ENCODE peak calls at places on chromosomes 4 and X, in seven cellular contexts. One of them, this sample, is unnamed.

GRCh38 chr4:39697740-39698423 is at the start of gene UBE2K:
- DNase-seq in left lung: peak; percentile 91
- DNase-seq in astrocyte of the spinal cord: peak; percentile 86
- DNase-seq in hepatocyte: peak; percentile 96
- DNase-seq in uterus: peak; percentile 91
- DNase-seq in cardiac muscle cell: peak; percentile 94
- DNase-seq in HFF-Myc: peak; percentile 42
- DNase-seq in this sample: no peak

GRCh38 chr4:14915018-14915417 is 87.3 kb upstream of the CPEB2 start:
- DNase-seq in cardiac muscle cell: no peak
- DNase-seq in astrocyte of the spinal cord: no peak
- DNase-seq in left lung: no peak
- DNase-seq in HFF-Myc: no peak
- DNase-seq in hepatocyte: no peak
- DNase-seq in uterus: no peak
- DNase-seq in this sample: no peak

GRCh38 chr4:43550981-43551627 is 658.6 kb downstream of the GRXCR1 start:
- DNase-seq in uterus: no peak
- DNase-seq in astrocyte of the spinal cord: no peak
- DNase-seq in hepatocyte: no peak
- DNase-seq in HFF-Myc: no peak
- DNase-seq in left lung: no peak
- DNase-seq in cardiac muscle cell: no peak
- DNase-seq in this sample: no peak

GRCh38 chrX:124211312-124211942 is 121.0 kb upstream of the TEX13D start:
- DNase-seq in HFF-Myc: no peak
- DNase-seq in cardiac muscle cell: peak; percentile 11
- DNase-seq in astrocyte of the spinal cord: no peak
- DNase-seq in left lung: no peak
- DNase-seq in hepatocyte: peak; percentile 37
- DNase-seq in uterus: no peak
- DNase-seq in this sample: no peak

GRCh38 chrX:112654871-112655270 is 24.9 kb downstream of the LHFPL1 start:
- DNase-seq in uterus: no peak
- DNase-seq in astrocyte of the spinal cord: peak; percentile 66
- DNase-seq in HFF-Myc: no peak
- DNase-seq in hepatocyte: no peak
- DNase-seq in left lung: no peak
- DNase-seq in cardiac muscle cell: peak; percentile 38
- DNase-seq in this sample: no peak

GRCh38 chrX:27918799-27919198 is 62.5 kb downstream of the DCAF8L1 start:
- DNase-seq in hepatocyte: peak; percentile 25
- DNase-seq in cardiac muscle cell: peak; percentile 35
- DNase-seq in left lung: no peak
- DNase-seq in HFF-Myc: no peak
- DNase-seq in uterus: no peak
- DNase-seq in astrocyte of the spinal cord: peak; percentile 28
- DNase-seq in this sample: no peak

GRCh38 chr4:139774759-139775487 is 109.3 kb downstream of the MGST2 start:
- DNase-seq in astrocyte of the spinal cord: no peak
- DNase-seq in cardiac muscle cell: no peak
- DNase-seq in left lung: no peak
- DNase-seq in HFF-Myc: no peak
- DNase-seq in uterus: no peak
- DNase-seq in hepatocyte: no peak
- DNase-seq in this sample: no peak

GRCh38 chr4:121307441-121308327 is 73.1 kb downstream of the QRFPR start:
- DNase-seq in cardiac muscle cell: peak; percentile 79
- DNase-seq in hepatocyte: peak; percentile 72
- DNase-seq in left lung: no peak
- DNase-seq in uterus: no peak
- DNase-seq in HFF-Myc: peak; percentile 69
- DNase-seq in astrocyte of the spinal cord: peak; percentile 65
- DNase-seq in this sample: no peak

GRCh38 chr4:145938618-145939177 is at the start of gene ZNF827:
- DNase-seq in cardiac muscle cell: peak; percentile 85
- DNase-seq in HFF-Myc: no peak
- DNase-seq in hepatocyte: peak; percentile 87
- DNase-seq in uterus: peak; percentile 59
- DNase-seq in astrocyte of the spinal cord: peak; percentile 78
- DNase-seq in left lung: peak; percentile 71
- DNase-seq in this sample: no peak

GRCh38 chr4:15003891-15004700 is 1.8 kb downstream of the CPEB2 start:
- DNase-seq in left lung: peak; percentile 58
- DNase-seq in cardiac muscle cell: peak; percentile 29
- DNase-seq in astrocyte of the spinal cord: no peak
- DNase-seq in HFF-Myc: no peak
- DNase-seq in uterus: peak; percentile 37
- DNase-seq in hepatocyte: peak; percentile 73
- DNase-seq in this sample: no peak

GRCh38 chr4:157221426-157221894 is 932 bp downstream of the GRIA2 start:
- DNase-seq in astrocyte of the spinal cord: peak; percentile 5
- DNase-seq in HFF-Myc: no peak
- DNase-seq in uterus: peak; percentile 15
- DNase-seq in left lung: no peak
- DNase-seq in hepatocyte: no peak
- DNase-seq in cardiac muscle cell: no peak
- DNase-seq in this sample: no peak

GRCh38 chr4:112270643-112271484 is 14.8 kb downstream of the TIFA start:
- DNase-seq in hepatocyte: no peak
- DNase-seq in astrocyte of the spinal cord: peak; percentile 63
- DNase-seq in cardiac muscle cell: peak; percentile 66
- DNase-seq in uterus: no peak
- DNase-seq in HFF-Myc: no peak
- DNase-seq in left lung: no peak
- DNase-seq in this sample: peak; percentile 66

GRCh38 chrX:114166601-114167000 is 417.3 kb upstream of the HTR2C start:
- DNase-seq in cardiac muscle cell: no peak
- DNase-seq in left lung: no peak
- DNase-seq in uterus: no peak
- DNase-seq in HFF-Myc: no peak
- DNase-seq in astrocyte of the spinal cord: no peak
- DNase-seq in hepatocyte: no peak
- DNase-seq in this sample: no peak

GRCh38 chrX:114165537-114165936 is 418.3 kb upstream of the HTR2C start:
- DNase-seq in hepatocyte: no peak
- DNase-seq in astrocyte of the spinal cord: no peak
- DNase-seq in uterus: no peak
- DNase-seq in HFF-Myc: no peak
- DNase-seq in left lung: no peak
- DNase-seq in cardiac muscle cell: no peak
- DNase-seq in this sample: no peak

DNA sequence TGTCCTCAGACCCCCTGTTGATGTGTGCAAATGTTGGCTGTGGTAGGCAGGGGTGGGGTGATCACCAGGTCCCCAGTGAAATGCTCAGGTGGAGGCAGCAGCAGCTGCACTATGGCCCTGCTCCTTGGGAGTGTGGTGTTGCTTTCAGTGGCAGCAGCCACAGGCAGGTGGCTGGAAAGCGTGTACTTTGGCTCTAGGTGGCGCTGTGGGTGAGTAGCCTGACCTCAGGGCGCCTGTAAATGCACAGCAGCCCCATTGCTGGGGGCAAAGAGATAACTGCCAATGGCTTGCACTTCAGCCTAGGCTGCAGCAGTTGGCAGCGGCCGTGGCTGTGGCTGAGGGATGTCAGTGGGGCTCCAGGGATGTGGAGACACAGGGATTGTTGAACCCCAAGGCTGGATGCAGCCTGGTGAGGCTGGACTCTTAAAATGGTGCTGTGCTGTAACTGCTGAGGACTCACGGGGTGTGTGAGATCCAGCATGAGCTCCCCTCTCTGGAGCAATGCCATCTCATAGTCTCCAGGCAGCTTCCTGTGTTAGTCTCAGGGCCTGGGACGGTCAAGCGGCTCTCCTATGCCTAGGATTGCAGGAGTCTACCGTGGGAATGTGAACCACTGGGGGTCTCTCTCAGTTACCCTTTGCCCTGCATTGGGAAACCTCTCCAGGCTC is 421.7 kb upstream of the HTR2C start:
- DNase-seq in left lung: no peak
- DNase-seq in cardiac muscle cell: no peak
- DNase-seq in hepatocyte: peak; percentile 6
- DNase-seq in astrocyte of the spinal cord: no peak
- DNase-seq in uterus: no peak
- DNase-seq in HFF-Myc: no peak
- DNase-seq in this sample: no peak
- TF ChIP-seq CTCF in left lung: no peak
- TF ChIP-seq CTCF in cardiac muscle cell: no peak
- TF ChIP-seq CTCF in hepatocyte: no peak
- TF ChIP-seq CTCF in astrocyte of the spinal cord: no peak
- TF ChIP-seq CTCF in uterus: no peak
- TF ChIP-seq CTCF in HFF-Myc: no peak
- TF ChIP-seq CTCF in this sample: no peak

DNA sequence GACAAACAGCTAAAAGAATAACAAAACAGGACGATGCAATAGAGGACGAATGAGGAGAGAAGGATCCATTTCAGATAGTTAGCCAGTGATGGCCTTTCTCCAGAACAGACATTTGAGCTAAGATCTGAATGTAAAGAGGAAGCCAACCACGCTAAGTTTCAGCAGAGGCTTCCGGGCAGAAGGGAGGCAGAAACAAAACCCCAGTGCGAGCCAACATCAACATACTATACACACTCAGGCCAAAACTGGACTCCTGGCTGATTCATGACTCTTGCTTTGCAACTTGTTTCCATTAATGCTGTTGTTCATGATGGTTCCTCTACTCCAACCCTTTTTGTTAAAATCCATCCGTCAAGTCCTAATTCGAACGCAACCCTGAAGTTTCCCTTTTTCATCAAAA is 730.3 kb downstream of the TRIML1 start:
- DNase-seq in astrocyte of the spinal cord: peak; percentile 22
- DNase-seq in left lung: no peak
- DNase-seq in HFF-Myc: no peak
- DNase-seq in cardiac muscle cell: no peak
- DNase-seq in hepatocyte: no peak
- DNase-seq in uterus: no peak
- DNase-seq in this sample: no peak
- H3K4me3 ChIP-seq in astrocyte of the spinal cord: no peak overlapping the region
- H3K4me3 ChIP-seq in left lung: no peak overlapping the region
- H3K4me3 ChIP-seq in HFF-Myc: no peak overlapping the region
- H3K4me3 ChIP-seq in cardiac muscle cell: no peak overlapping the region
- H3K4me3 ChIP-seq in hepatocyte: no peak overlapping the region
- H3K4me3 ChIP-seq in uterus: no peak overlapping the region
- H3K4me3 ChIP-seq in this sample: no peak overlapping the region

DNA sequence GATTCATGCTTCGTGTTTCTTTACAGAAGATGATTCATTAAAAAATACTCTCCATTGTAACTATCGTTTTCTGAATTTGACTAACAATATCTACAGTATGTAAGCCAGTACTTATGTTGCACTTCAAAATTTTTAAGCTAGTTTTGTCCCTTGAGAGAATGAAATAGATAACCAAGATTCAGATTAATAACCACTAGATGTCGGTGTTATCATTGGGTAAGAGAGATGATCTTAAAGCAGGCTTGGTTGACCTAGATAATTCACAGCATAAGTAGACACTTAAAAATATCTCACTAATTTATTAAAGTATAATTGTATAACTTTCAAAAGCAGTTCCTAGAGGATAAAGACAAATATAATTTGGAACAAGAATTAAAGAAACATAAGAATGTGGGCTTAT is 430.9 kb downstream of the C4orf33 start:
- DNase-seq in astrocyte of the spinal cord: no peak
- DNase-seq in HFF-Myc: no peak
- DNase-seq in hepatocyte: no peak
- DNase-seq in uterus: no peak
- DNase-seq in cardiac muscle cell: peak; percentile 39
- DNase-seq in left lung: no peak
- DNase-seq in this sample: no peak
- TF ChIP-seq CTCF in astrocyte of the spinal cord: no peak
- TF ChIP-seq CTCF in HFF-Myc: no peak
- TF ChIP-seq CTCF in hepatocyte: peak; percentile 40
- TF ChIP-seq CTCF in uterus: no peak
- TF ChIP-seq CTCF in cardiac muscle cell: peak; percentile 27
- TF ChIP-seq CTCF in left lung: peak; percentile 23
- TF ChIP-seq CTCF in this sample: no peak

DNA sequence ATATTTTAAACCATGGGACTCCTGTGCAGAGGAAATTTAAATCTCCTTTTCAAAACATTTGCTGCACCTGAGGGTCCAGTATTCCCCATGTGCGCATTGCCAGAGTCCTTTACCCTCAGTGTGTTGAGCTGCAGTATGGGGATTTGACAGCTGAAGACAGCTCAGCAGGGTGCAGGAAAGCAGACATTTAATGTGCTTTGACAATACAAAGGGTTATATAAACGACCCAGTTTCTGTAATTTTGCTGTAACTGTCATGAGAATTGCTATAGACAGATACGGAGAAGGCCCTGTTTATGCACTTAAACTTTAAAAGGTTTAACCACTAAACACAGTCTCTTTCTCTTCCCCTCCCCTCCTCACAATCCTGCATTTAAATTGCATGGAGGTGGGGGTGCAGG is 393.4 kb downstream of the MID1IP1 start:
- DNase-seq in hepatocyte: no peak
- DNase-seq in HFF-Myc: no peak
- DNase-seq in astrocyte of the spinal cord: no peak
- DNase-seq in cardiac muscle cell: no peak
- DNase-seq in uterus: no peak
- DNase-seq in left lung: no peak
- DNase-seq in this sample: no peak
- H3K4me3 ChIP-seq in hepatocyte: no peak overlapping the region
- H3K4me3 ChIP-seq in HFF-Myc: no peak overlapping the region
- H3K4me3 ChIP-seq in astrocyte of the spinal cord: no peak overlapping the region
- H3K4me3 ChIP-seq in cardiac muscle cell: no peak overlapping the region
- H3K4me3 ChIP-seq in uterus: no peak overlapping the region
- H3K4me3 ChIP-seq in left lung: no peak overlapping the region
- H3K4me3 ChIP-seq in this sample: no peak overlapping the region

DNA sequence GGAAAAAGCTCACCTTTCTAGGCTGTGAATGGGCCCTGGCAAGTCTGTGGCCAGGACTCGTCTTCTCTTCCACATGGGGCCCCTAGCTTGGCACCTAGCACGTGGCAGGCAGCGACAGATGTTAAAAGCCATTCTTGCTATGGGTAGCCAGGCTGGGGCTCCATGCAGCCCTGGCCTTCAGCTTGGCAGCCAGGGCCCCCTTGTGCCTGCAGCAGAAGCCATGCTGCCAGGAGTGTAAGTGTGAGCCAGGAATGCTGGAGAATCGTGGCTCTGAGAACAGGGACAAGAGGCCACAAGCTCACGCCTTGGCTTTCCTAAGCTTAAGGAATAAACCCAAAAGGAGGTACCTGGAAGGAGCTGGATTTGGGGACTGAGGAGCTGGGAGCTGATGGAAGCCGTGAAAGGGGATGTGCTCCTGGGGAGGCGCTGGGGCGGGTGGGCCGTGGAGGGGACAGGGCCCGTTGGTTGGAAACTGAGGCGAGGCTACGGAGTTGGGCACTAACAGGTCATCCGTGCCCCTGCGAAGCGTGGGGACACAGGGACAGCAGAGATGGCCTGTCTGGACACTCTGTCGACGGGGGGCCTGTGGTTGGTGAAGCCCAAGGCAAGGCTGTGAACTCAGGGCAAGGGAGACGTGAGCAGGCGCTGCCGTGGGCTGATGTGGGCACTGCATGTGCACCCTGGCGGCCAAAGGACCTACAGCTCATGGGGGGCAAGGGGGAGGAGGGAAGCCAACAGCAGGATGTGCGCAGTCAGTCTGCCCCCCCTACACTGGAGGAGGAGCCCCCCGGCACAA is 895 bp upstream of the OPN1LW start:
- DNase-seq in uterus: no peak
- DNase-seq in HFF-Myc: no peak
- DNase-seq in astrocyte of the spinal cord: no peak
- DNase-seq in cardiac muscle cell: no peak
- DNase-seq in hepatocyte: no peak
- DNase-seq in left lung: no peak
- DNase-seq in this sample: no peak
- TF ChIP-seq CTCF in uterus: no peak
- TF ChIP-seq CTCF in HFF-Myc: no peak
- TF ChIP-seq CTCF in astrocyte of the spinal cord: no peak
- TF ChIP-seq CTCF in cardiac muscle cell: no peak
- TF ChIP-seq CTCF in hepatocyte: no peak
- TF ChIP-seq CTCF in left lung: no peak
- TF ChIP-seq CTCF in this sample: no peak